ENCODE peak calls at places on chromosomes 1 and 21, in eight cellular contexts. I, R, B, V, L, M, K and H are unnamed samples.

GRCh38 chr1:207753611-207754010 is 1.8 kb downstream of the CD46 start:
- DNase-seq in I (no peak), R (no peak), B (no peak), V (no peak), L (no peak), M (no peak), K (no peak), H (no peak)

GRCh38 chr1:32361674-32362473 is 411 bp downstream of the FAM229A start:
- DNase-seq in I (peak; percentile 35), R (peak; percentile 58), B (peak; percentile 82), V (peak; percentile 87), L (peak; percentile 16), M (peak; percentile 64), K (peak; percentile 87), H (no peak)

GRCh38 chr1:153387785-153388184 is 3.1 kb downstream of the S100A8 start:
- DNase-seq in I (no peak), R (no peak), B (no peak), V (no peak), L (no peak), M (no peak), K (no peak), H (no peak)

GRCh38 chr1:200306954-200307754 is 102.7 kb downstream of the ZNF281 start:
- DNase-seq in I (peak; percentile 17), R (no peak), B (no peak), V (no peak), L (no peak), M (no peak), K (no peak), H (no peak)

GRCh38 chr1:157403203-157403602 is 149.1 kb downstream of the FCRL5 start:
- DNase-seq in I (no peak), R (peak; percentile 49), B (no peak), V (no peak), L (no peak), M (no peak), K (no peak), H (no peak)

GRCh38 chr1:28804071-28804470 is 7.9 kb upstream of the OPRD1 start:
- DNase-seq in I (no peak), R (no peak), B (no peak), V (no peak), L (no peak), M (no peak), K (no peak), H (no peak)

GRCh38 chr21:37435120-37435519 is 68.5 kb downstream of the DYRK1A start:
- DNase-seq in I (no peak), R (no peak), B (peak; percentile 75), V (no peak), L (peak; percentile 99), M (peak; percentile 32), K (no peak), H (peak; percentile 44)

GRCh38 chr1:4171480-4172450 is 271.7 kb upstream of the C1orf174 start:
- DNase-seq in I (no peak), R (no peak), B (peak; percentile 43), V (no peak), L (no peak), M (no peak), K (no peak), H (no peak)

GRCh38 chr1:52238474-52238873 is 96.6 kb downstream of the ZFYVE9 start:
- DNase-seq in I (no peak), R (no peak), B (no peak), V (no peak), L (peak; percentile 70), M (no peak), K (no peak), H (no peak)

GRCh38 chr1:21478356-21478755 is 30.9 kb upstream of the ALPL start:
- DNase-seq in I (no peak), R (no peak), B (no peak), V (no peak), L (no peak), M (no peak), K (no peak), H (no peak)

GRCh38 chr1:30379684-30380624 is 343.4 kb downstream of the MATN1 start:
- DNase-seq in I (peak; percentile 32), R (peak; percentile 70), B (peak; percentile 75), V (no peak), L (peak; percentile 71), M (no peak), K (no peak), H (peak; percentile 60)

GRCh38 chr1:150322310-150322709 is 977 bp downstream of the PRPF3 start:
- DNase-seq in I (no peak), R (no peak), B (no peak), V (no peak), L (no peak), M (no peak), K (no peak), H (no peak)

GRCh38 chr1:222224576-222224975 is 323.3 kb downstream of the HHIPL2 start:
- DNase-seq in I (no peak), R (no peak), B (no peak), V (no peak), L (peak; percentile 4), M (no peak), K (no peak), H (no peak)

GRCh38 chr1:28456078-28456477 is 49.8 kb upstream of the RCC1 start:
- DNase-seq in I (no peak), R (no peak), B (no peak), V (no peak), L (peak; percentile 61), M (no peak), K (no peak), H (no peak)

GRCh38 chr1:203325004-203325417 is 19.7 kb downstream of the BTG2 start:
- DNase-seq in I (no peak), R (no peak), B (no peak), V (no peak), L (peak; percentile 83), M (no peak), K (peak; percentile 45), H (peak; percentile 68)

GRCh38 chr21:14308234-14308633 is 74.7 kb downstream of the HSPA13 start:
- DNase-seq in I (no peak), R (no peak), B (no peak), V (no peak), L (no peak), M (no peak), K (no peak), H (no peak)

GRCh38 chr1:39489567-39490239 is 1.7 kb upstream of the BMP8A start:
- DNase-seq in I (no peak), R (no peak), B (no peak), V (no peak), L (no peak), M (no peak), K (no peak), H (no peak)

GRCh38 chr1:63049135-63049534 is 265.2 kb downstream of the ATG4C start:
- DNase-seq in I (no peak), R (no peak), B (no peak), V (no peak), L (no peak), M (no peak), K (no peak), H (no peak)

GRCh38 chr21:36166705-36167104 is 10.1 kb downstream of the DOP1B start:
- DNase-seq in I (no peak), R (peak; percentile 61), B (no peak), V (no peak), L (no peak), M (no peak), K (no peak), H (no peak)
- H3K27ac ChIP-seq in I (no peak overlapping the region), R (peak overlapping the region; percentile 1), B (no peak overlapping the region), V (no peak overlapping the region), L (no peak overlapping the region), M (no peak overlapping the region), K (no peak overlapping the region), H (no peak overlapping the region)

DNA sequence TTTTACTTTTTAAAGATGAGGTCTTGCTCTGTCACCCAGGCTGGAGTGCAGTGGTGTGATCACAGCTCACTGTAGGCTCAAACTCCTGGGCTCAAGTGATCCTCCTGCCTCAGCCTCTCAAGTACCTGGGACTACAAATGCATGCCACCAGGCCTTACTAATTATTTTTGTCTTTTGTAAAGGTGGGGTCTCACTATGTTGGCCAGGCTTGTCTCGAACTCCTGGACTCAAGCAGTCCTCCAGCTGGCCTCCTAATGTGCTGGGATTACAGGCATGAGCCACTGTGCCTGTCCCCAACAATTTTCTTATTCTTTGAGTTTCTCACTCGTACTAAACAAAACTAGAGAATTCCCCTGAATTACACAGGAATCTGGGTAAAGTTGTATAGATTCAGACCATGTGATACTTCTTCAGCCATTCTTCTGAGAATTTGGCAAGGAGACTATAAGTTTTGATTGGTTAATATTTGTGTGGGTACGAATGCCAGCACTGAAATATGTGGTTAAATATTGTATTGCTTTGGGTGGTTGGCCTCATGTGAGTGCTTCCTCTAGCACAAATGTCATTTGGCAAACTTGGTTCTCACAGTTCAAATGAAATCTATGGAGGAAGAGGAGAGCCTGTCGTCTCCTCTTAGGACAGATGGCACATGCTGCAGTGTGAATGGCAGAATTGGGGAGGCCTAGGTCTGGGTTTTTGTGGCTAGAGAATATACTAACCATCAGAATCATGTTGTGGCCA is 104.9 kb downstream of the RUNX1 start:
- DNase-seq in I (no peak), R (no peak), B (no peak), V (no peak), L (no peak), M (no peak), K (no peak), H (no peak)
- H3K4me1 ChIP-seq in I (peaks cover 2% of the 10 kb centered on the region), R (no peaks in the 10 kb centered on the region), B (no peaks in the 10 kb centered on the region), V (no peaks in the 10 kb centered on the region), L (peaks cover 4% of the 10 kb centered on the region), M (no peaks in the 10 kb centered on the region), K (no peaks in the 10 kb centered on the region), H (peaks cover 85% of the 10 kb centered on the region)

DNA sequence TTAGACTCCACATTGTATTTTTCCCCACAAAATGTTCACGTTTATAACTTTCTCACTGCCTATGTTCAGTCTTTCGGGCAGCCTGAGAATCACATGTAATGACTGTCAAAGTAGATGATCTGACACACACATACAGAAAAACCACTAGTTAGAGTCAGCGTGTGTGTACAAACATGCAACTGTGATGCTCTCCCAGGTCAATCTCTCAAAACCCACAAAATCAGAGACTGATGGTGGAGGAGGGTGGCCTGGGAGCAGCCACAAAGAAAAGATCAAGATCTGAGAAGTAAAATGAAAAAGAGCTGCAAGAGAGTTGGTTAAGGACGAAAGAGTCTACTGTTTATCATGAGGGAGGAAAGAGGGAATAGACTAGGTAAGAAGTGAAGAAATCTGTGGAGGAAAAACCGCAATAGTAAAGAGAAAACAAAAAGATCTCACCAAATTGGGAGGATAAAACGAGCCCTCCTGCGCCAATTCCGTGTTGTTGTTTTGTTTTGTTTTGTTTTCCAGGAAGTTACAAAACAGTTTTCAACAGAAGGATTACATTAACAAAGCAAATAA is 2.3 kb downstream of the EGLN1 start:
- DNase-seq in I (no peak), R (no peak), B (no peak), V (no peak), L (no peak), M (no peak), K (no peak), H (no peak)
- H3K27ac ChIP-seq in I (peak overlapping the region; percentile 18), R (peak overlapping the region; percentile 98), B (peak overlapping the region; percentile 97), V (peak overlapping the region; percentile 99), L (peak overlapping the region; percentile 81), M (peak overlapping the region; percentile 99), K (peak overlapping the region; percentile 95), H (peak overlapping the region; percentile 64)

DNA sequence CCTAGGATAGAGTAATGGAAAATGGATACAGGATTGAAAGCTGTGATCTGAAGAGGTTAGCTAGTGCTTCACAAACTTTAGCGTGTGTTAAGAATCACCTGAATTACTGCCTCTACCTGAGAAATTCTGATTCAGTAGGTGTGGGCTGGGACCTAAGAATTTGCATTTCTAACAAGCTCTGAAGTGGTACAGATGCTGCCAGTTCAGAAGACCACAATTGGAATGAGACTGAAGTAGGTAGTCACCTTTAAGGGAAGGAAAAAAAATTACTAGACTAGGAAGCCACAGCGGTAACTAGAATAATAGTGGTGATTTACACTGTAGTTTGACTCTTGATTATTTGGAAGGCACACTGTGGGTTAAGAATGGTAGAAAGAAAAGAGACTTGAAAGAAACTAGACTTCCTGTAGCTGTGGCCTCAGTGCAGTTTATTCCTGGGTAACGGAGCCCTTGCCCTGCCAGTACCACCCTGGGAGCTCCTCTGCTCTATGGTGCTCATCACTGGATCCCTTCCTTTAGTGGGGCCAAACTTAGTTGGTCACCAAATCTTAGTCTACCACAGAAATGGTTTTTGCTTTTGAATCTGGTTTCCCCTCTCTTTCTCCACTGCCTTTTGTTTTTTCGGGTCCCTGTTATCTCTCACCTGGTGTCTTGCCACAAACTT is 43.6 kb downstream of the ARID1A start:
- DNase-seq in I (no peak), R (no peak), B (no peak), V (no peak), L (no peak), M (no peak), K (no peak), H (no peak)
- H3K4me1 ChIP-seq in I (peaks cover 15% of the 10 kb centered on the region), R (peaks cover 3% of the 10 kb centered on the region), B (peaks cover 11% of the 10 kb centered on the region), V (peaks cover 21% of the 10 kb centered on the region), L (peaks cover 15% of the 10 kb centered on the region), M (peaks cover 20% of the 10 kb centered on the region), K (peaks cover 1% of the 10 kb centered on the region), H (peaks cover 65% of the 10 kb centered on the region)